ENCODE peak calls at places on chromosomes 7 and 10, in four cellular contexts. One of them, this sample, is unnamed.

GRCh38 chr7:621572-622285 is 102.1 kb upstream of the PDGFA start:
- DNase-seq in H9: no peak
- DNase-seq in PC-3: peak; percentile 56
- DNase-seq in spleen: peak; percentile 61
- DNase-seq in this sample: peak; percentile 54

GRCh38 chr10:90847436-90847835 is 10.4 kb downstream of the HTR7 start:
- DNase-seq in H9: no peak
- DNase-seq in PC-3: peak; percentile 71
- DNase-seq in spleen: no peak
- DNase-seq in this sample: peak; percentile 24

GRCh38 chr10:133457100-133457841 is 3.5 kb downstream of the SCART1 start:
- DNase-seq in H9: no peak
- DNase-seq in PC-3: no peak
- DNase-seq in spleen: peak; percentile 66
- DNase-seq in this sample: no peak

GRCh38 chr10:101724446-101724845 is 29.5 kb upstream of the FBXW4 start:
- DNase-seq in PC-3: no peak
- DNase-seq in H9: no peak
- DNase-seq in spleen: no peak
- DNase-seq in this sample: no peak

GRCh38 chr10:124701881-124702656 is 42.1 kb downstream of the FAM53B start:
- DNase-seq in H9: no peak
- DNase-seq in spleen: peak; percentile 68
- DNase-seq in PC-3: no peak
- DNase-seq in this sample: no peak

GRCh38 chr10:130371686-130372085 is 235.5 kb downstream of the GLRX3 start:
- DNase-seq in spleen: no peak
- DNase-seq in H9: no peak
- DNase-seq in PC-3: no peak
- DNase-seq in this sample: no peak

GRCh38 chr10:92290076-92290836 is 622 bp downstream of the CPEB3 start:
- DNase-seq in PC-3: peak; percentile 44
- DNase-seq in spleen: no peak
- DNase-seq in H9: no peak
- DNase-seq in this sample: peak; percentile 75

GRCh38 chr10:131553121-131553520 is 241.6 kb upstream of the TCERG1L start:
- DNase-seq in H9: no peak
- DNase-seq in PC-3: no peak
- DNase-seq in spleen: no peak
- DNase-seq in this sample: no peak

GRCh38 chr10:72946963-72947362 is 7.6 kb downstream of the PLA2G12B start:
- DNase-seq in H9: no peak
- DNase-seq in spleen: no peak
- DNase-seq in PC-3: no peak
- DNase-seq in this sample: no peak

GRCh38 chr7:18607025-18607424 is 111.5 kb downstream of the HDAC9 start:
- DNase-seq in spleen: no peak
- DNase-seq in H9: no peak
- DNase-seq in PC-3: peak; percentile 58
- DNase-seq in this sample: no peak

GRCh38 chr7:142626420-142627035 is 122.7 kb upstream of the PRSS1 start:
- DNase-seq in PC-3: peak; percentile 60
- DNase-seq in spleen: peak; percentile 73
- DNase-seq in H9: peak; percentile 84
- DNase-seq in this sample: peak; percentile 63

GRCh38 chr7:75565129-75565528 is 73.0 kb downstream of the SPDYE5 start:
- DNase-seq in H9: no peak
- DNase-seq in PC-3: peak; percentile 96
- DNase-seq in spleen: no peak
- DNase-seq in this sample: peak; percentile 40

GRCh38 chr7:37352974-37353948 is 95.4 kb downstream of the ELMO1 start:
- DNase-seq in PC-3: peak; percentile 8
- DNase-seq in spleen: peak; percentile 87
- DNase-seq in H9: peak; percentile 60
- DNase-seq in this sample: no peak

GRCh38 chr10:34430685-34431084 is 384.4 kb downstream of the PARD3 start:
- DNase-seq in H9: no peak
- DNase-seq in spleen: no peak
- DNase-seq in PC-3: no peak
- DNase-seq in this sample: no peak

GRCh38 chr7:40700653-40701475 is 566.1 kb downstream of the SUGCT start:
- DNase-seq in H9: peak; percentile 36
- DNase-seq in spleen: no peak
- DNase-seq in PC-3: no peak
- DNase-seq in this sample: no peak

GRCh38 chr7:2459674-2460073 is 16.5 kb downstream of the GRIFIN start:
- DNase-seq in H9: no peak
- DNase-seq in spleen: no peak
- DNase-seq in PC-3: no peak
- DNase-seq in this sample: no peak

GRCh38 chr10:132231656-132232552 is 45.2 kb downstream of the DPYSL4 start:
- DNase-seq in H9: no peak
- DNase-seq in PC-3: no peak
- DNase-seq in spleen: no peak
- DNase-seq in this sample: no peak

GRCh38 chr10:128861018-128861565 is 605.9 kb upstream of the MGMT start:
- DNase-seq in H9: no peak
- DNase-seq in spleen: no peak
- DNase-seq in PC-3: no peak
- DNase-seq in this sample: no peak

GRCh38 chr10:93550634-93551033 is 15.8 kb upstream of the FFAR4 start:
- DNase-seq in H9: no peak
- DNase-seq in PC-3: no peak
- DNase-seq in spleen: no peak
- DNase-seq in this sample: no peak

GRCh38 chr10:101777085-101777856 is 1.4 kb upstream of the FGF8 start:
- DNase-seq in spleen: no peak
- DNase-seq in PC-3: no peak
- DNase-seq in H9: no peak
- DNase-seq in this sample: no peak

GRCh38 chr7:64889686-64890162 is 13.3 kb upstream of the ZNF273 start:
- DNase-seq in H9: no peak
- DNase-seq in spleen: no peak
- DNase-seq in PC-3: no peak
- DNase-seq in this sample: no peak

GRCh38 chr7:78760620-78761355 is 692.7 kb downstream of the MAGI2 start:
- DNase-seq in H9: no peak
- DNase-seq in spleen: no peak
- DNase-seq in PC-3: peak; percentile 12
- DNase-seq in this sample: no peak

GRCh38 chr7:15478401-15478800 is 83.4 kb downstream of the AGMO start:
- DNase-seq in spleen: no peak
- DNase-seq in H9: no peak
- DNase-seq in PC-3: no peak
- DNase-seq in this sample: no peak

GRCh38 chr7:22278660-22279059 is 78.3 kb downstream of the RAPGEF5 start:
- DNase-seq in spleen: no peak
- DNase-seq in H9: no peak
- DNase-seq in PC-3: no peak
- DNase-seq in this sample: no peak

GRCh38 chr10:35043796-35044344 is 46.3 kb downstream of the CUL2 start:
- DNase-seq in spleen: no peak
- DNase-seq in H9: no peak
- DNase-seq in PC-3: no peak
- DNase-seq in this sample: no peak

GRCh38 chr7:128406147-128406985 is 3.4 kb downstream of the IMPDH1 start:
- DNase-seq in H9: peak; percentile 53
- DNase-seq in PC-3: no peak
- DNase-seq in spleen: peak; percentile 79
- DNase-seq in this sample: no peak

GRCh38 chr7:1073211-1073977 is 14.5 kb upstream of the GPER1 start:
- DNase-seq in PC-3: no peak
- DNase-seq in H9: no peak
- DNase-seq in spleen: no peak
- DNase-seq in this sample: no peak

GRCh38 chr10:5293691-5294550 is 70.8 kb upstream of the UCN3 start:
- DNase-seq in PC-3: peak; percentile 50
- DNase-seq in spleen: peak; percentile 87
- DNase-seq in H9: peak; percentile 98
- DNase-seq in this sample: peak; percentile 69

GRCh38 chr10:24694086-24694485 is 29.6 kb downstream of the ARHGAP21 start:
- DNase-seq in PC-3: no peak
- DNase-seq in spleen: no peak
- DNase-seq in H9: no peak
- DNase-seq in this sample: no peak

GRCh38 chr7:134645935-134646334 is 718 bp upstream of the BPGM start:
- DNase-seq in H9: no peak
- DNase-seq in spleen: no peak
- DNase-seq in PC-3: peak; percentile 12
- DNase-seq in this sample: peak; percentile 12

GRCh38 chr7:92460109-92460508 is 12.8 kb downstream of the GATAD1 start:
- DNase-seq in PC-3: peak; percentile 78
- DNase-seq in spleen: no peak
- DNase-seq in H9: no peak
- DNase-seq in this sample: no peak

DNA sequence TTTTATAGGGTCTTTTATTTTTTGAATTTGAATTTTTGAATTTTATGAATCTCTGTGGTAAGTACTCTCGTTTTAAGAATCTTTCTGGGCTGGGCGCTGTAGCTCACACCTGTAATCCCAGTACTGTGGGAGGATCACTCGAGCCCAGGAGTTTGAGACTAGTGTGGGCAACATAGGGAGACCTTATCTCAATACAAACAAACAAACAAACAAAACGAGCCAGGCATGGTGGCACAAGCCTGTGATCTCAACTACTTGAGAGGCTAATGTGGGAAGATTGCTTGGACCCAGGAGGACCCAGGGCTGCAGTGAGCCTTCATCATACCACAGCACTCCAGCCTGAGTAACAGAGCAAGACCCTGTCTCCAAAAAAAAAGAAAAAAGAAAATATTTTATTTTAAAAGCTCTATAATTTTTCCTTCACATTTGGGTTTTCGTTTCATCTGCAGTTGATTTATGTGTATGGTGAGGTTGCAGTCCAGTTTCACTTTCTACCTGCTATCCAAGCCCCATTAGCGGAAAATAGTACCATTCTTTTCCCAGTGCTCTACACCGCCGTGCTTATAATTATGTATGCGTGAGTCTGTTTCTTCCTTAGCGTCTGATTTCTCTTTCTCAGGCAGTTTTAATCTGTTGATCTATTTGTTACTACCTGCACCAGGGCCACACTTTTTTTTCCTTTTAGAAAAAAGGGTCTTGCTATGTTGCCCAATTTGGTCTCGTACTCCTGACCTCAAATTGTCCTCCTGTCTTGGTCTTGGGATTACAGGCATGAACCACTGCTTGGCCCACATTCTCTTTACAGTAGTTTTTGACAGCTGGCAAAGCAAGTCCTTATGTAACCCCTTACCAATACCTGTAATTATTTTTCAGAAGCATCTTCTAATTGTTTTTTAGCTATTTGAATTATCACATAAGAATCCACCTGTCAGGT is 21.7 kb downstream of the TRIM24 start:
- DNase-seq in PC-3: no peak
- DNase-seq in spleen: no peak
- DNase-seq in H9: no peak
- DNase-seq in this sample: no peak
- H3K4me1 ChIP-seq in PC-3: peaks cover 10% of the 10 kb centered on the region
- H3K4me1 ChIP-seq in spleen: no peaks in the 10 kb centered on the region
- H3K4me1 ChIP-seq in H9: no peaks in the 10 kb centered on the region
- H3K4me1 ChIP-seq in this sample: peaks cover 25% of the 10 kb centered on the region

DNA sequence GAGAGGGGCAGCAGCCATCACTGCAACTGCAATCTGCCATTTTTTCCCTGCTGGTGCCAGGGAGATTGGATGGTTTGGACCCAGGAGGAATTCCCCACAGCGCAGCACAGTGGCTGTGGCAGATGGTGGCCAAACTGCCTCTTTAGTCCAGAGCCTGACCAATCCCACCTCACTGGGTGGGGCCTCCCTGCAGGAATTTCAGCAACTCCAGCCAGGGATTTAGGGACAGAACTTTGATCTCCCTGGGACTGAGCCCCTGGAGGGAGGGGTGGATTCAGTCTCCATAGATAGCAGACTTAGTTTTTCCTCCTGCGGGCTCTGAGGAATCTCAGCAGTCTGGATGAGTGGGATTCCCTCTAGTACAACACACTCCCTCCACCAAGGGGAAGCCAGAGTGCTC is 179.7 kb upstream of the WDR11 start:
- DNase-seq in H9: no peak
- DNase-seq in spleen: no peak
- DNase-seq in PC-3: no peak
- DNase-seq in this sample: no peak
- H3K4me1 ChIP-seq in H9: no peaks in the 10 kb centered on the region
- H3K4me1 ChIP-seq in spleen: no peaks in the 10 kb centered on the region
- H3K4me1 ChIP-seq in PC-3: no peaks in the 10 kb centered on the region
- H3K4me1 ChIP-seq in this sample: no peaks in the 10 kb centered on the region

DNA sequence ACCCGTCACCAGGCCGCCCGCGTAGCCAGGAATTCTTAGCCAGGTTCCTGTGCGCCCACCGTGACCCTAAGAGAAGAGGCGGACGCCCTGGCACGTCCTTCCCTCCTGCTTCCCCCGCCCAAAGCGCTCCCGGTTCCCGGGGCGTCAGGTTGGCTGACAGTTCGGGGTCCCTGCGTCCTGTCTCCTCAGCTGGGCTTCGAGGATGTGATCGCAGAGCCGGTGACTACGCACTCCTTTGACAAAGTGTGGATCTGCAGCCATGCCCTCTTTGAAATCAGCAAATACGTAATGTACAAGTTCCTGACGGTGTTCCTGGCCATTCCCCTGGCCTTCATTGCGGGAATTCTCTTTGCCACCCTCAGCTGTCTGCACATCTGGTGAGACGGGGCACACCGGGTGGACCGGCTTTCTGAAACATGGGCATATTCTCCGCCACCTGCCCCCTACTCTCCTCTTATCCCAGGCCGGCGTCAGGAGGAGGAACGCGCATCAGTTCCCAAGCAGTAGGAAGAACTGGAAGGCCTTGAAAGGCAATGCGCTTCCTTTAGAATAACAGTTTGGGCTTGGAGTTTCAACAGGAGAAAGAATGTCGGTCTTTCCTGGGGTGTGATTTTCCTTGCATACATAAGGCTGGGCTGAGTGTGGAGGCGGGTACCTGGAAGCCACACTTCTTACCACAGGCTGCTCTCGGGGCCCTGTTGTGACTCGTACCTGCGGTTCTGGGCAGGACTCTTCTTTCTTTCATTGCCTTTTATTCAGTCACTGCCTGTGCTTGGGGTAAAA is 724 bp downstream of the CAV2 start:
- DNase-seq in H9: peak; percentile 54
- DNase-seq in PC-3: peak; percentile 64
- DNase-seq in spleen: peak; percentile 68
- DNase-seq in this sample: peak; percentile 37
- H3K4me1 ChIP-seq in H9: no peaks in the 10 kb centered on the region
- H3K4me1 ChIP-seq in PC-3: peaks cover 37% of the 10 kb centered on the region
- H3K4me1 ChIP-seq in spleen: no peaks in the 10 kb centered on the region
- H3K4me1 ChIP-seq in this sample: peaks cover 34% of the 10 kb centered on the region

GRCh38 chr7:157625973-157626790 is 289.4 kb downstream of the DNAJB6 start:
- DNase-seq in spleen: no peak
- DNase-seq in PC-3: no peak
- DNase-seq in H9: no peak
- DNase-seq in this sample: no peak
- H3K4me1 ChIP-seq in spleen: no peaks in the 10 kb centered on the region
- H3K4me1 ChIP-seq in PC-3: no peaks in the 10 kb centered on the region
- H3K4me1 ChIP-seq in H9: no peaks in the 10 kb centered on the region
- H3K4me1 ChIP-seq in this sample: no peaks in the 10 kb centered on the region

GRCh38 chr10:59873924-59874323 is 32.4 kb downstream of the CCDC6 start:
- DNase-seq in H9: no peak
- DNase-seq in spleen: no peak
- DNase-seq in PC-3: no peak
- DNase-seq in this sample: no peak
- H3K4me1 ChIP-seq in H9: peaks cover 8% of the 10 kb centered on the region
- H3K4me1 ChIP-seq in spleen: peaks cover 15% of the 10 kb centered on the region
- H3K4me1 ChIP-seq in PC-3: peaks cover 23% of the 10 kb centered on the region
- H3K4me1 ChIP-seq in this sample: peaks cover 69% of the 10 kb centered on the region